ENCODE peak calls at places on chromosomes 12 and 14, in five cellular contexts. K is thyroid gland; Q is tibial artery; G is Panc1; R is CD8-positive, alpha-beta memory T cell. D is an unnamed sample. For H3K36me3, the result is how much of the 10 kb centered on the place peaks cover.

GRCh38 chr12:31874961-31875608 is 84.1 kb upstream of the RESF1 start:
- DNase-seq in K (peak), Q (no peak), G (no peak), R (peak), D (no peak)

GRCh38 chr12:108803428-108804105 is 53.8 kb downstream of the SSH1 start:
- DNase-seq in K (peak), Q (peak), G (peak), R (peak), D (peak)

GRCh38 chr14:36339817-36340216 is 19.4 kb upstream of the MBIP start:
- DNase-seq in K (no peak), Q (no peak), G (no peak), R (no peak), D (no peak)

GRCh38 chr12:110058875-110059615 is 10.7 kb upstream of the C12orf76 start:
- DNase-seq in K (no peak), Q (no peak), G (no peak), R (no peak), D (no peak)

GRCh38 chr12:78584695-78585094 is 279.9 kb upstream of the SYT1 start:
- DNase-seq in K (no peak), Q (no peak), G (no peak), R (no peak), D (no peak)

GRCh38 chr12:12398026-12398859 is 41.4 kb downstream of the BORCS5 start:
- DNase-seq in K (no peak), Q (peak), G (peak), R (no peak), D (peak)

GRCh38 chr12:58285551-58285950 is 344.2 kb downstream of the ATP23 start:
- DNase-seq in K (no peak), Q (no peak), G (no peak), R (no peak), D (no peak)

GRCh38 chr12:45216297-45216982 is 545 bp downstream of the ANO6 start:
- DNase-seq in K (peak), Q (peak), G (no peak), R (peak), D (peak)

GRCh38 chr12:18068355-18068754 is 21.6 kb downstream of the RERGL start:
- DNase-seq in K (no peak), Q (no peak), G (no peak), R (no peak), D (no peak)

GRCh38 chr12:50110762-50111416 is 1.1 kb upstream of the COX14 start:
- DNase-seq in K (peak), Q (peak), G (no peak), R (no peak), D (peak)

GRCh38 chr14:70563869-70564268 is 29.1 kb upstream of the ADAM20 start:
- DNase-seq in K (no peak), Q (no peak), G (no peak), R (no peak), D (no peak)

GRCh38 chr12:96218989-96219678 is 25.0 kb downstream of the ELK3 start:
- DNase-seq in K (no peak), Q (no peak), G (no peak), R (no peak), D (no peak)

GRCh38 chr12:43381879-43382278 is 170.1 kb downstream of the ADAMTS20 start:
- DNase-seq in K (no peak), Q (no peak), G (no peak), R (no peak), D (no peak)

GRCh38 chr14:29321646-29322045 is 555.1 kb downstream of the FOXG1 start:
- DNase-seq in K (no peak), Q (no peak), G (no peak), R (no peak), D (no peak)

GRCh38 chr12:51839310-51839943 is 9.1 kb downstream of the FIGNL2 start:
- DNase-seq in K (no peak), Q (no peak), G (no peak), R (no peak), D (no peak)

GRCh38 chr12:2619136-2619535 is 175.6 kb upstream of the FKBP4 start:
- DNase-seq in K (no peak), Q (no peak), G (no peak), R (no peak), D (no peak)

GRCh38 chr12:59891180-59891579 is 295.4 kb downstream of the SLC16A7 start:
- DNase-seq in K (no peak), Q (no peak), G (no peak), R (no peak), D (no peak)

GRCh38 chr14:106845286-106846087 is 1319.1 kb downstream of the TMEM121 start:
- DNase-seq in K (no peak), Q (no peak), G (no peak), R (no peak), D (peak)

GRCh38 chr12:48995061-48995879 is 3.9 kb downstream of the DDN start:
- DNase-seq in K (peak), Q (peak), G (peak), R (no peak), D (peak)

GRCh38 chr12:118315821-118316220 is 56.9 kb downstream of the TAOK3 start:
- DNase-seq in K (no peak), Q (no peak), G (no peak), R (no peak), D (no peak)

GRCh38 chr14:36652542-36653201 is 9.0 kb upstream of the PAX9 start:
- DNase-seq in K (no peak), Q (no peak), G (no peak), R (no peak), D (no peak)

GRCh38 chr14:23600322-23600707 is 21.7 kb upstream of the JPH4 start:
- DNase-seq in K (no peak), Q (no peak), G (no peak), R (no peak), D (no peak)

GRCh38 chr14:95321201-95321600 is 1.5 kb upstream of the CLMN start:
- DNase-seq in K (no peak), Q (no peak), G (no peak), R (no peak), D (no peak)

GRCh38 chr14:56036353-56036752 is 81.9 kb upstream of the PELI2 start:
- DNase-seq in K (no peak), Q (no peak), G (no peak), R (no peak), D (no peak)

GRCh38 chr12:47741340-47741703 is 16.0 kb upstream of the ENDOU start:
- DNase-seq in K (peak), Q (peak), G (no peak), R (peak), D (peak)

GRCh38 chr12:64610660-64611429 is 550 bp downstream of the RASSF3 start:
- DNase-seq in K (peak), Q (peak), G (no peak), R (peak), D (peak)

GRCh38 chr12:101089271-101089670 is 120.8 kb downstream of the SLC5A8 start:
- DNase-seq in K (no peak), Q (no peak), G (no peak), R (no peak), D (no peak)

GRCh38 chr12:59087077-59087673 is 166.9 kb upstream of the LRIG3 start:
- DNase-seq in K (peak), Q (no peak), G (no peak), R (no peak), D (no peak)

GRCh38 chr12:103997277-103997900 is 31.7 kb downstream of the TDG start:
- DNase-seq in K (no peak), Q (no peak), G (no peak), R (no peak), D (peak)

GRCh38 chr14:106228541-106229158 is 702.3 kb downstream of the TMEM121 start:
- DNase-seq in K (no peak), Q (no peak), G (no peak), R (peak), D (no peak)

GRCh38 chr12:59084758-59085383 is 164.6 kb upstream of the LRIG3 start:
- DNase-seq in K (peak), Q (no peak), G (no peak), R (no peak), D (peak)

GRCh38 chr12:3170423-3171194 is 93.4 kb downstream of the TSPAN9 start:
- DNase-seq in K (no peak), Q (no peak), G (no peak), R (no peak), D (no peak)

GRCh38 chr14:63345826-63346225 is 27.1 kb upstream of the GPHB5 start:
- DNase-seq in K (no peak), Q (no peak), G (no peak), R (no peak), D (no peak)

GRCh38 chr12:22415342-22416309 is 81.1 kb upstream of the ST8SIA1 start:
- DNase-seq in K (peak), Q (no peak), G (no peak), R (no peak), D (peak)

GRCh38 chr14:22819191-22819988 is 4.2 kb upstream of the SLC7A7 start:
- DNase-seq in K (peak), Q (peak), G (no peak), R (no peak), D (no peak)

DNA sequence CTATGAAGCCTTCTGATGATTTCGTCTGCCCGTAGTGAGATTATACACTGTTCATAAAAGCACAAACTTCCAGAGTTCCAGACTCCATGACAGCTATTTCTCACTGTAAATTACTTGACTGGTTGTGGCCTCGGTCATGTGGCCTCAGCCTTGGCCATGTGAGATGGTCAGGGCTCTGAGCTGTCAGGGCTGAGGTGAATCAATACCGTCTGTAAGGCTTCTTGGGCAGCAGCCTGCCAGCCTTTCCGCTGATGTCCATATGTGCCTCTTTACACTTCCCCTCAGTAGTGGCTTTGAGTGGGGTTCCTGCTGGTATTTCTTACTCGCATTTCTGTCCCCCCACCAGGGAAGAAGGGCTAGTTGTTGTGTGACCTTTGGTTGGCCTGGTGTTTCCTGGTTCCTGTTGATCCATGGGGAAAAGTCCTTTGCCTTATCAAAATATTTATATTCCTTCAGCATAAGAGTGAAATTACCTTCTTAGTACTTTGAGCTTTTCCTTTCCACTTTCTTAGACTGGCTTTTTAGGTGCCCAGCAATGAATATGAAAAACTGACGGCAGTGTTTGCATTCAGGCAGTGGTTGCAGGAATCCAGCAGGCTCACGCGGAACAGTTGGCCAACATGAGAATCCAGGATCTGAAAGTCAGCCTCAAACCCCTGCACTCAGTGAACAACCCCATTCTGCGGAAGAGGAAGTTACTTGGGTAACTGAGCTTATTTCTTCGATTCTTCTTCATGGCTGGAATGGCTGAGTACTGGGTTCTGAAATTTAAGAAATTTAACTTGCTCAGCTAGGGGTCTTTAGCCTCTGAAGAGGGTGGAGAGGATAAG is 46.1 kb downstream of the MAPKAPK5 start:
- DNase-seq in K (no peak), Q (no peak), G (no peak), R (no peak), D (no peak)
- H3K36me3 ChIP-seq in K (under half), Q (half or more), G (under half), R (half or more), D (under half)

GRCh38 chr14:32468955-32469354 is 139.9 kb downstream of the AKAP6 start:
- DNase-seq in K (no peak), Q (no peak), G (no peak), R (no peak), D (no peak)
- H3K36me3 ChIP-seq in K (under half), Q (under half), G (under half), R (under half), D (under half)

GRCh38 chr12:94706250-94706661 is 55.9 kb upstream of the TMCC3 start:
- DNase-seq in K (no peak), Q (no peak), G (no peak), R (no peak), D (no peak)
- H3K36me3 ChIP-seq in K (under half), Q (under half), G (under half), R (under half), D (under half)

GRCh38 chr14:102968306-102968705 is 45.8 kb downstream of the AMN start:
- DNase-seq in K (no peak), Q (no peak), G (no peak), R (no peak), D (no peak)

GRCh38 chr14:102966256-102966655 is 43.8 kb downstream of the AMN start:
- DNase-seq in K (no peak), Q (no peak), G (no peak), R (no peak), D (no peak)

GRCh38 chr14:102965282-102965681 is 42.8 kb downstream of the AMN start:
- DNase-seq in K (no peak), Q (no peak), G (no peak), R (no peak), D (no peak)

GRCh38 chr14:102967506-102967795 is 45.0 kb downstream of the AMN start:
- DNase-seq in K (no peak), Q (peak), G (no peak), R (no peak), D (no peak)

GRCh38 chr14:102966681-102967505 is 44.4 kb downstream of the AMN start:
- DNase-seq in K (no peak), Q (no peak), G (no peak), R (no peak), D (no peak)
- H3K36me3 ChIP-seq in K (half or more), Q (half or more), G (under half), R (under half), D (under half)

GRCh38 chr14:69374235-69374634 is 23.9 kb downstream of the ERH start:
- DNase-seq in K (no peak), Q (no peak), G (no peak), R (no peak), D (no peak)
- H3K36me3 ChIP-seq in K (under half), Q (under half), G (under half), R (under half), D (under half)

DNA sequence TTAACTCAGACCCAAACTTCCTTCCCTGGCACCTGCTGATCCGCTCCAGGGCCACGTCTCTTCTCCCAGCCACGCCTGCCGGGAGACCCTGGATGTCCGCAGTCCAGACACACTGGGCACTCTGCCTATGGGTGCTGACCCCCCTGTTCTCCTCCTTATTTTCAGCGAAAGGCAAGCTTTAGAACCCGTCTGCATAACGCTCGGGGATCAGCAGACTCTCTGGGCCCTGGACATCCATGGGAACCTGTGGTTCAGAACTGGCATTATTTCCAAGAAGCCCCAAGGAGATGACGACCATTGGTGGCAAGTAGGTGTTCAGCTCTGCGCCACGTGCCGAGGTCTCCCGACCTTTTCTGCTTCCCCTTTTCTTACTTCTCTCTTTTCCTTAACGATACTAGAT is 63.9 kb downstream of the ANKRD9 start:
- DNase-seq in K (no peak), Q (no peak), G (no peak), R (no peak), D (no peak)
- H3K36me3 ChIP-seq in K (under half), Q (half or more), G (under half), R (under half), D (under half)

D was measured in testis.